ENCODE peak calls at places on chromosomes 5 and 9, in four cellular contexts. One of them, this sample, is unnamed. For H3K36me3, the result is how much of the 10 kb centered on the place peaks cover.

GRCh38 chr5:32027093-32027716 is 146.9 kb downstream of the GOLPH3 start:
- DNase-seq in HepG2: no peak
- DNase-seq in H1: no peak
- DNase-seq in GM12878: no peak
- DNase-seq in this sample: no peak

GRCh38 chr5:133294380-133294779 is 242.6 kb downstream of the HSPA4 start:
- DNase-seq in HepG2: no peak
- DNase-seq in H1: no peak
- DNase-seq in GM12878: no peak
- DNase-seq in this sample: no peak

GRCh38 chr5:65209341-65209740 is 272.4 kb downstream of the ADAMTS6 start:
- DNase-seq in HepG2: no peak
- DNase-seq in H1: no peak
- DNase-seq in GM12878: no peak
- DNase-seq in this sample: no peak

GRCh38 chr5:125863579-125863978 is 559.6 kb upstream of the GRAMD2B start:
- DNase-seq in HepG2: no peak
- DNase-seq in H1: no peak
- DNase-seq in GM12878: no peak
- DNase-seq in this sample: no peak

GRCh38 chr9:17906204-17906840 is 327.5 kb downstream of the SH3GL2 start:
- DNase-seq in HepG2: no peak
- DNase-seq in H1: peak
- DNase-seq in GM12878: no peak
- DNase-seq in this sample: no peak

GRCh38 chr9:70668751-70669150 is 254.3 kb upstream of the KLF9 start:
- DNase-seq in HepG2: no peak
- DNase-seq in H1: no peak
- DNase-seq in GM12878: no peak
- DNase-seq in this sample: no peak

GRCh38 chr5:165201364-165202143 is 1696.1 kb downstream of the MAT2B start:
- DNase-seq in HepG2: no peak
- DNase-seq in H1: no peak
- DNase-seq in GM12878: no peak
- DNase-seq in this sample: no peak

GRCh38 chr9:118711843-118712242 is 657.4 kb downstream of the BRINP1 start:
- DNase-seq in HepG2: no peak
- DNase-seq in H1: no peak
- DNase-seq in GM12878: no peak
- DNase-seq in this sample: no peak

GRCh38 chr5:61019642-61020041 is 74.6 kb downstream of the NDUFAF2 start:
- DNase-seq in HepG2: no peak
- DNase-seq in H1: no peak
- DNase-seq in GM12878: no peak
- DNase-seq in this sample: no peak

GRCh38 chr5:154610321-154611154 is 132.5 kb upstream of the HAND1 start:
- DNase-seq in HepG2: peak
- DNase-seq in H1: peak
- DNase-seq in GM12878: peak
- DNase-seq in this sample: peak

GRCh38 chr5:171336486-171337206 is 27.6 kb downstream of the TLX3 start:
- DNase-seq in HepG2: no peak
- DNase-seq in H1: peak
- DNase-seq in GM12878: no peak
- DNase-seq in this sample: no peak

GRCh38 chr9:27377811-27378345 is 80.9 kb upstream of the EQTN start:
- DNase-seq in HepG2: no peak
- DNase-seq in H1: no peak
- DNase-seq in GM12878: peak
- DNase-seq in this sample: no peak

GRCh38 chr5:119329701-119330100 is 26.1 kb upstream of the TNFAIP8 start:
- DNase-seq in HepG2: no peak
- DNase-seq in H1: no peak
- DNase-seq in GM12878: no peak
- DNase-seq in this sample: no peak

GRCh38 chr5:100731768-100732167 is 171.3 kb downstream of the ST8SIA4 start:
- DNase-seq in HepG2: no peak
- DNase-seq in H1: no peak
- DNase-seq in GM12878: peak
- DNase-seq in this sample: no peak

GRCh38 chr5:91928751-91929521 is 545.8 kb upstream of the ARRDC3 start:
- DNase-seq in HepG2: no peak
- DNase-seq in H1: no peak
- DNase-seq in GM12878: no peak
- DNase-seq in this sample: no peak

GRCh38 chr5:41748631-41749030 is 121.6 kb downstream of the OXCT1 start:
- DNase-seq in HepG2: no peak
- DNase-seq in H1: no peak
- DNase-seq in GM12878: peak
- DNase-seq in this sample: no peak

GRCh38 chr5:115348175-115348574 is 51.7 kb upstream of the CCDC112 start:
- DNase-seq in HepG2: no peak
- DNase-seq in H1: no peak
- DNase-seq in GM12878: no peak
- DNase-seq in this sample: no peak

GRCh38 chr5:115349001-115349817 is 52.8 kb upstream of the CCDC112 start:
- DNase-seq in HepG2: peak
- DNase-seq in H1: no peak
- DNase-seq in GM12878: no peak
- DNase-seq in this sample: no peak

GRCh38 chr5:115345344-115345743 is 48.9 kb upstream of the CCDC112 start:
- DNase-seq in HepG2: no peak
- DNase-seq in H1: no peak
- DNase-seq in GM12878: no peak
- DNase-seq in this sample: no peak

GRCh38 chr5:115342593-115343377 is 46.3 kb upstream of the CCDC112 start:
- DNase-seq in HepG2: no peak
- DNase-seq in H1: no peak
- DNase-seq in GM12878: no peak
- DNase-seq in this sample: no peak

GRCh38 chr5:115343855-115344254 is 47.4 kb upstream of the CCDC112 start:
- DNase-seq in HepG2: peak
- DNase-seq in H1: no peak
- DNase-seq in GM12878: no peak
- DNase-seq in this sample: no peak
- TF ChIP-seq SUZ12 in HepG2: no peak
- TF ChIP-seq SUZ12 in H1: no peak
- TF ChIP-seq SUZ12 in GM12878: no peak
- TF ChIP-seq SUZ12 in this sample: no peak

GRCh38 chr9:120521101-120521500 is 58.9 kb downstream of the CDK5RAP2 start:
- DNase-seq in HepG2: no peak
- DNase-seq in H1: no peak
- DNase-seq in GM12878: no peak
- DNase-seq in this sample: no peak
- H3K36me3 ChIP-seq in HepG2: under half
- H3K36me3 ChIP-seq in H1: under half
- H3K36me3 ChIP-seq in GM12878: under half
- H3K36me3 ChIP-seq in this sample: half or more

GRCh38 chr9:112355305-112355953 is 22.0 kb upstream of the PTBP3 start:
- DNase-seq in HepG2: no peak
- DNase-seq in H1: no peak
- DNase-seq in GM12878: no peak
- DNase-seq in this sample: no peak
- TF ChIP-seq SUZ12 in HepG2: no peak
- TF ChIP-seq SUZ12 in H1: no peak
- TF ChIP-seq SUZ12 in GM12878: no peak
- TF ChIP-seq SUZ12 in this sample: no peak

DNA sequence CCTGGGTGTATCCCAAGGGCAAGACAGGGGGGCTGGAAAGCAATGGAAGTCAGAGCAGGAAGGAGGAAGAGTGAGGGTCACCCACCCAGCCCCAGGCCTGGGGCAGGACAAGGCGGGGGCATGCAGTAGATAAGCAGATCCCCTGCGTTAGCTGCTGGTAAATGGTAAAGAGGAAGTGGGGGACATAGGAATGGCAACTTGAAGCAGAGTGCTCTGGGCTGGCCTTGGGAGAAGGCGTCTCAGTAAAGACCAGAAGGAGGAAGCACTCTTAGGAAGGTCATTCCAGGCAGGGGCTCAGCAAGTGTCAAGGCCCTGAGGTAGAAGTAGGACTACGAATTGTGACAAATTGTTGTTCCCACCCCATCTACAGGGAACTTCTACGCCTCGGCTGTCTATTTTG is 15.1 kb downstream of the TCOF1 start:
- DNase-seq in HepG2: no peak
- DNase-seq in H1: no peak
- DNase-seq in GM12878: no peak
- DNase-seq in this sample: no peak
- H3K36me3 ChIP-seq in HepG2: half or more
- H3K36me3 ChIP-seq in H1: half or more
- H3K36me3 ChIP-seq in GM12878: under half
- H3K36me3 ChIP-seq in this sample: half or more